ENCODE peak calls at places on chromosomes 6 and 20, in five cellular contexts. O is adrenal gland, R is left ventricle myocardium inferior, D is fibroblast of lung, X is ovary. I is an unnamed sample.

GRCh38 chr20:36847009-36847709 is 28.8 kb upstream of the TLDC2 start:
- DNase-seq in R (peak; percentile 83), D (peak; percentile 92), X (peak; percentile 81), O (peak; percentile 93), I (peak; percentile 83)

GRCh38 chr6:38755874-38756273 is 40.8 kb downstream of the DNAH8 start:
- DNase-seq in O (no peak), R (no peak), X (no peak), D (no peak), I (no peak)

GRCh38 chr6:45116714-45117410 is 211.3 kb upstream of the RUNX2 start:
- DNase-seq in R (no peak), D (peak; percentile 89), O (no peak), X (no peak), I (no peak)

GRCh38 chr6:126054802-126055201 is 68.5 kb downstream of the TRMT11 start:
- DNase-seq in O (no peak), X (no peak), R (no peak), D (no peak), I (no peak)

GRCh38 chr20:36924167-36925045 is 27.1 kb downstream of the SAMHD1 start:
- DNase-seq in R (no peak), O (no peak), X (no peak), D (no peak), I (no peak)

GRCh38 chr6:56730663-56731529 is 88.2 kb upstream of the DST start:
- DNase-seq in O (peak; percentile 75), X (no peak), D (peak; percentile 87), R (no peak), I (no peak)

GRCh38 chr20:22371843-22372242 is 212.5 kb downstream of the FOXA2 start:
- DNase-seq in O (no peak), R (no peak), D (no peak), X (no peak), I (no peak)

GRCh38 chr6:169263836-169264608 is 10.4 kb upstream of the THBS2 start:
- DNase-seq in O (peak; percentile 86), D (peak; percentile 69), R (peak; percentile 60), X (no peak), I (no peak)

GRCh38 chr20:62405108-62405980 is 1.7 kb downstream of the CABLES2 start:
- DNase-seq in O (peak; percentile 67), X (peak; percentile 80), R (peak; percentile 38), D (peak; percentile 54), I (peak; percentile 59)

DNA sequence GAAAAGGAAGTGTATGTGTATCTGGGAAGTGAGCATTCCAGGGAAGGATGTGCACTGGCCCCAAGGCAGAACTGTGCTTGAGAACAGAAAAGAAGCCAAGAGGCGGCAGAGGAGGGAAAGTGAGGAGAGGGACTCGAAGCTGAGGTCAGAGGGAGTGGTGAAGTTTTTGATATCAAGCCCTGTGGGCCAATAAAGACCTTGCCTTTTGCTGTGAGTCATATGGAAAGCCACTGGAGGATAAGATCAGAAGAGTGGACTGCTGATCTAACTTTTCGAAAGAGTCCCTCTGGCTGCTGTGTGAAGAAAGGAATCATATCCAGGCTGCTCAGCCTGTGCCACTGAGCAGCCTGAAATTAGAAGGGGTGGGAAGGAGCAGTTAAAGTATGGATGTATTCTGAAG is 99.4 kb downstream of the EYA4 start:
- DNase-seq in D (peak; percentile 72), X (no peak), R (no peak), O (no peak), I (no peak)
- TF ChIP-seq CTCF in D (no peak), X (no peak), R (no peak), O (no peak), I (no peak)

GRCh38 chr6:36054965-36055364 is 27.4 kb downstream of the MAPK14 start:
- DNase-seq in D (no peak), X (no peak), R (no peak), O (no peak), I (no peak)
- H3K27ac ChIP-seq in D (no peak overlapping the region), X (no peak overlapping the region), R (no peak overlapping the region), O (no peak overlapping the region), I (no peak overlapping the region)

GRCh38 chr6:148495029-148495428 is 152.4 kb downstream of the SASH1 start:
- DNase-seq in X (no peak), D (peak; percentile 52), O (no peak), R (no peak), I (no peak)

GRCh38 chr6:148497717-148498116 is 155.1 kb downstream of the SASH1 start:
- DNase-seq in D (peak; percentile 20), X (no peak), R (no peak), O (no peak), I (no peak)

GRCh38 chr6:148500402-148500801 is 157.8 kb downstream of the SASH1 start:
- DNase-seq in D (no peak), O (no peak), R (no peak), X (no peak), I (no peak)

GRCh38 chr6:148494226-148494625 is 151.6 kb downstream of the SASH1 start:
- DNase-seq in D (no peak), O (no peak), X (no peak), R (no peak), I (no peak)

DNA sequence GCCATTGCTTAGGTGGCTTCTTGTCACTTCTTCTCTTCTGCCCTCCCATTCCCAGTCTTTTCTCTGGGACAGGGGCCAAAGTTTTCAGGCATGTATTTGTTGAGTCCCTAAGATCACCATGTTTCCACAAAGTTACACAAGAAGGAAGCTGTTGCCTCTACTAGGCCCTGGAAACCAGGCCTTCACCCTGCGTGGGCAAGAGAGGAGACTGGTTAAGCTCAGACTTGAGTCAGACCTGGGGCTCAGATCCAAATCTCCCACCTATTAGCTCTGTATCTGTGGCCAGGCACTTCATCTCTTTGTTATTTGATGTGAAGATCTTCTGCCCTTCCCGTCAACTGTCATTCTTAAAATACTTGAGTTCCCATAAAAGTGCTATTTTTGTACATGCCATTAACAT is 154.6 kb downstream of the SASH1 start:
- DNase-seq in X (no peak), O (no peak), D (peak; percentile 89), R (no peak), I (no peak)
- H3K4me1 ChIP-seq in X (peaks cover 6% of the 10 kb centered on the region), O (no peaks in the 10 kb centered on the region), D (peaks cover 19% of the 10 kb centered on the region), R (peaks cover 87% of the 10 kb centered on the region), I (peaks cover 21% of the 10 kb centered on the region)

DNA sequence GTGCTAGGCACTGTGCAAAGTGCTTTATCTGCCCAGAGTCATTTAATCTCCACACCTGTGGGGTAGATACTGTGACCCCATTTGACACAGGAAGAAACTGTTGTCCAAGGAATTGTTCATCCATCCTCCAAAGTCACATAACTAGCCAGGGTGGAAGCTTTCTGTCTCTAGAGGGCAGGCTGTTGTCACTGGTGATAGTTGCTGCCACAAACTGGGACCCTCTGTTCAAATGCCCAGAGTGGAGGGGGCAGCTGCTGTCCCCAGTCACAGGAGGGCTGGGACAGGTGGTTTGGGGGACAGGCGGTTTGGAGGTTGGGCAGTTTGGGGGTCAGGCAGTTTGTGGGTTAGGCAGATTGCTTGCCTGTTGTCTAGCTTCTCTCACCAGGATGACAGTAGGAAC is 16.1 kb upstream of the TMEM242 start:
- DNase-seq in O (no peak), D (no peak), R (no peak), X (no peak), I (no peak)
- TF ChIP-seq CTCF in O (no peak), D (no peak), R (peak; percentile 13), X (no peak), I (no peak)

GRCh38 chr20:35286077-35286898 is 1.7 kb upstream of the EIF6 start:
- DNase-seq in R (no peak), X (no peak), O (no peak), D (no peak), I (no peak)

GRCh38 chr20:35284267-35284991 is at the start of gene EIF6:
- DNase-seq in D (peak; percentile 90), X (peak; percentile 91), R (peak; percentile 80), O (peak; percentile 78), I (peak; percentile 86)

GRCh38 chr20:35285806-35286076 is 1.2 kb upstream of the EIF6 start:
- DNase-seq in D (no peak), X (no peak), O (no peak), R (no peak), I (no peak)

GRCh38 chr20:35283441-35284266 is 918 bp downstream of the EIF6 start:
- DNase-seq in D (no peak), X (no peak), O (no peak), R (no peak), I (no peak)

GRCh38 chr20:35284992-35285805 is 627 bp upstream of the EIF6 start:
- DNase-seq in X (no peak), D (no peak), O (no peak), R (no peak), I (no peak)
- H3K27ac ChIP-seq in X (peak overlapping the region; percentile 60), D (peak overlapping the region; percentile 84), O (peak overlapping the region; percentile 66), R (peak overlapping the region; percentile 86), I (peak overlapping the region; percentile 82)

GRCh38 chr6:109894181-109894580 is 83.9 kb upstream of the GPR6 start:
- DNase-seq in O (no peak), X (no peak), D (no peak), R (no peak), I (no peak)
- H3K4me1 ChIP-seq in O (no peaks in the 10 kb centered on the region), X (no peaks in the 10 kb centered on the region), D (no peaks in the 10 kb centered on the region), R (no peaks in the 10 kb centered on the region), I (no peaks in the 10 kb centered on the region)

GRCh38 chr6:110958332-110959192 is at the start of gene GTF3C6:
- DNase-seq in R (peak; percentile 95), O (peak; percentile 96), D (peak; percentile 93), X (peak; percentile 94), I (peak; percentile 97)
- TF ChIP-seq CTCF in R (peak; percentile 15), O (no peak), D (no peak), X (no peak), I (no peak)

GRCh38 chr20:56685879-56686278 is 56.8 kb downstream of the TFAP2C start:
- DNase-seq in X (no peak), D (no peak), O (no peak), R (no peak), I (no peak)
- H3K27ac ChIP-seq in X (no peak overlapping the region), D (no peak overlapping the region), O (no peak overlapping the region), R (no peak overlapping the region), I (no peak overlapping the region)

I was measured in psoas muscle.